ENCODE peak calls at places on chromosomes 3 and 15, in nine cellular contexts. One of them, this sample, is unnamed.

GRCh38 chr3:50212971-50213370 is 7.9 kb downstream of the SLC38A3 start:
- DNase-seq in nucleus accumbens: no peak
- DNase-seq in putamen: no peak
- DNase-seq in stimulated activated CD4-positive, alpha-beta T cell treated with anti-CD3 and anti-CD28 coated beads, Interleukin-12 subunit alpha, Interleukin-12 subunit beta, amount 100 ng/mL, for 4 hours: no peak
- DNase-seq in head of caudate nucleus: no peak
- DNase-seq in GM10248: no peak
- DNase-seq in central memory CD4-positive, alpha-beta T cell: no peak
- DNase-seq in activated CD4-positive, alpha-beta T cell treated with anti-CD3 and anti-CD28 coated beads, Interleukin-2, amount 50 U/mL, for 1 hour: no peak
- DNase-seq in HS-5: no peak
- DNase-seq in this sample: no peak

GRCh38 chr15:95558131-95558530 is 772.4 kb upstream of the NR2F2 start:
- DNase-seq in central memory CD4-positive, alpha-beta T cell: no peak
- DNase-seq in GM10248: no peak
- DNase-seq in nucleus accumbens: no peak
- DNase-seq in putamen: no peak
- DNase-seq in HS-5: no peak
- DNase-seq in stimulated activated CD4-positive, alpha-beta T cell treated with anti-CD3 and anti-CD28 coated beads, Interleukin-12 subunit alpha, Interleukin-12 subunit beta, amount 100 ng/mL, for 4 hours: no peak
- DNase-seq in activated CD4-positive, alpha-beta T cell treated with anti-CD3 and anti-CD28 coated beads, Interleukin-2, amount 50 U/mL, for 1 hour: no peak
- DNase-seq in head of caudate nucleus: no peak
- DNase-seq in this sample: no peak

GRCh38 chr15:71357357-71357756 is 242.1 kb downstream of the THSD4 start:
- DNase-seq in activated CD4-positive, alpha-beta T cell treated with anti-CD3 and anti-CD28 coated beads, Interleukin-2, amount 50 U/mL, for 1 hour: no peak
- DNase-seq in GM10248: no peak
- DNase-seq in head of caudate nucleus: no peak
- DNase-seq in stimulated activated CD4-positive, alpha-beta T cell treated with anti-CD3 and anti-CD28 coated beads, Interleukin-12 subunit alpha, Interleukin-12 subunit beta, amount 100 ng/mL, for 4 hours: no peak
- DNase-seq in HS-5: no peak
- DNase-seq in nucleus accumbens: no peak
- DNase-seq in central memory CD4-positive, alpha-beta T cell: no peak
- DNase-seq in putamen: no peak
- DNase-seq in this sample: no peak

GRCh38 chr15:69154684-69155083 is 5.8 kb upstream of the GLCE start:
- DNase-seq in nucleus accumbens: no peak
- DNase-seq in stimulated activated CD4-positive, alpha-beta T cell treated with anti-CD3 and anti-CD28 coated beads, Interleukin-12 subunit alpha, Interleukin-12 subunit beta, amount 100 ng/mL, for 4 hours: no peak
- DNase-seq in HS-5: peak
- DNase-seq in central memory CD4-positive, alpha-beta T cell: no peak
- DNase-seq in activated CD4-positive, alpha-beta T cell treated with anti-CD3 and anti-CD28 coated beads, Interleukin-2, amount 50 U/mL, for 1 hour: no peak
- DNase-seq in putamen: no peak
- DNase-seq in head of caudate nucleus: no peak
- DNase-seq in GM10248: no peak
- DNase-seq in this sample: no peak

GRCh38 chr15:101056366-101057334 is 137.5 kb downstream of the LRRK1 start:
- DNase-seq in GM10248: no peak
- DNase-seq in head of caudate nucleus: no peak
- DNase-seq in putamen: no peak
- DNase-seq in HS-5: no peak
- DNase-seq in central memory CD4-positive, alpha-beta T cell: no peak
- DNase-seq in activated CD4-positive, alpha-beta T cell treated with anti-CD3 and anti-CD28 coated beads, Interleukin-2, amount 50 U/mL, for 1 hour: no peak
- DNase-seq in stimulated activated CD4-positive, alpha-beta T cell treated with anti-CD3 and anti-CD28 coated beads, Interleukin-12 subunit alpha, Interleukin-12 subunit beta, amount 100 ng/mL, for 4 hours: no peak
- DNase-seq in nucleus accumbens: no peak
- DNase-seq in this sample: no peak

GRCh38 chr15:82158811-82159210 is 103.7 kb downstream of the EFL1 start:
- DNase-seq in nucleus accumbens: no peak
- DNase-seq in HS-5: no peak
- DNase-seq in central memory CD4-positive, alpha-beta T cell: no peak
- DNase-seq in GM10248: no peak
- DNase-seq in putamen: no peak
- DNase-seq in stimulated activated CD4-positive, alpha-beta T cell treated with anti-CD3 and anti-CD28 coated beads, Interleukin-12 subunit alpha, Interleukin-12 subunit beta, amount 100 ng/mL, for 4 hours: no peak
- DNase-seq in activated CD4-positive, alpha-beta T cell treated with anti-CD3 and anti-CD28 coated beads, Interleukin-2, amount 50 U/mL, for 1 hour: no peak
- DNase-seq in head of caudate nucleus: no peak
- DNase-seq in this sample: no peak

GRCh38 chr3:119716998-119717397 is 14.2 kb downstream of the CFAP91 start:
- DNase-seq in nucleus accumbens: no peak
- DNase-seq in head of caudate nucleus: no peak
- DNase-seq in activated CD4-positive, alpha-beta T cell treated with anti-CD3 and anti-CD28 coated beads, Interleukin-2, amount 50 U/mL, for 1 hour: no peak
- DNase-seq in stimulated activated CD4-positive, alpha-beta T cell treated with anti-CD3 and anti-CD28 coated beads, Interleukin-12 subunit alpha, Interleukin-12 subunit beta, amount 100 ng/mL, for 4 hours: no peak
- DNase-seq in HS-5: no peak
- DNase-seq in central memory CD4-positive, alpha-beta T cell: no peak
- DNase-seq in GM10248: no peak
- DNase-seq in putamen: no peak
- DNase-seq in this sample: no peak

GRCh38 chr3:188900421-188900941 is 271.3 kb upstream of the TPRG1 start:
- DNase-seq in central memory CD4-positive, alpha-beta T cell: no peak
- DNase-seq in stimulated activated CD4-positive, alpha-beta T cell treated with anti-CD3 and anti-CD28 coated beads, Interleukin-12 subunit alpha, Interleukin-12 subunit beta, amount 100 ng/mL, for 4 hours: no peak
- DNase-seq in GM10248: no peak
- DNase-seq in putamen: no peak
- DNase-seq in head of caudate nucleus: no peak
- DNase-seq in activated CD4-positive, alpha-beta T cell treated with anti-CD3 and anti-CD28 coated beads, Interleukin-2, amount 50 U/mL, for 1 hour: no peak
- DNase-seq in HS-5: peak
- DNase-seq in nucleus accumbens: no peak
- DNase-seq in this sample: no peak

GRCh38 chr3:124504332-124505059 is 225.8 kb upstream of the UMPS start:
- DNase-seq in head of caudate nucleus: peak
- DNase-seq in HS-5: no peak
- DNase-seq in putamen: no peak
- DNase-seq in stimulated activated CD4-positive, alpha-beta T cell treated with anti-CD3 and anti-CD28 coated beads, Interleukin-12 subunit alpha, Interleukin-12 subunit beta, amount 100 ng/mL, for 4 hours: no peak
- DNase-seq in central memory CD4-positive, alpha-beta T cell: no peak
- DNase-seq in nucleus accumbens: no peak
- DNase-seq in activated CD4-positive, alpha-beta T cell treated with anti-CD3 and anti-CD28 coated beads, Interleukin-2, amount 50 U/mL, for 1 hour: no peak
- DNase-seq in GM10248: no peak
- DNase-seq in this sample: peak

GRCh38 chr3:130894130-130894872 is 417 bp downstream of the ATP2C1 start:
- DNase-seq in HS-5: no peak
- DNase-seq in head of caudate nucleus: peak
- DNase-seq in central memory CD4-positive, alpha-beta T cell: peak
- DNase-seq in nucleus accumbens: peak
- DNase-seq in stimulated activated CD4-positive, alpha-beta T cell treated with anti-CD3 and anti-CD28 coated beads, Interleukin-12 subunit alpha, Interleukin-12 subunit beta, amount 100 ng/mL, for 4 hours: peak
- DNase-seq in GM10248: peak
- DNase-seq in activated CD4-positive, alpha-beta T cell treated with anti-CD3 and anti-CD28 coated beads, Interleukin-2, amount 50 U/mL, for 1 hour: peak
- DNase-seq in putamen: peak
- DNase-seq in this sample: peak

GRCh38 chr3:178417736-178418135 is 118.5 kb upstream of the KCNMB2 start:
- DNase-seq in putamen: no peak
- DNase-seq in stimulated activated CD4-positive, alpha-beta T cell treated with anti-CD3 and anti-CD28 coated beads, Interleukin-12 subunit alpha, Interleukin-12 subunit beta, amount 100 ng/mL, for 4 hours: no peak
- DNase-seq in HS-5: no peak
- DNase-seq in activated CD4-positive, alpha-beta T cell treated with anti-CD3 and anti-CD28 coated beads, Interleukin-2, amount 50 U/mL, for 1 hour: no peak
- DNase-seq in central memory CD4-positive, alpha-beta T cell: no peak
- DNase-seq in GM10248: no peak
- DNase-seq in head of caudate nucleus: no peak
- DNase-seq in nucleus accumbens: no peak
- DNase-seq in this sample: no peak

GRCh38 chr15:90599639-90600038 is 69.9 kb downstream of the CRTC3 start:
- DNase-seq in head of caudate nucleus: no peak
- DNase-seq in nucleus accumbens: no peak
- DNase-seq in activated CD4-positive, alpha-beta T cell treated with anti-CD3 and anti-CD28 coated beads, Interleukin-2, amount 50 U/mL, for 1 hour: no peak
- DNase-seq in HS-5: no peak
- DNase-seq in putamen: no peak
- DNase-seq in central memory CD4-positive, alpha-beta T cell: no peak
- DNase-seq in stimulated activated CD4-positive, alpha-beta T cell treated with anti-CD3 and anti-CD28 coated beads, Interleukin-12 subunit alpha, Interleukin-12 subunit beta, amount 100 ng/mL, for 4 hours: no peak
- DNase-seq in GM10248: no peak
- DNase-seq in this sample: no peak

GRCh38 chr3:69032137-69032536 is 18.7 kb upstream of the EOGT start:
- DNase-seq in stimulated activated CD4-positive, alpha-beta T cell treated with anti-CD3 and anti-CD28 coated beads, Interleukin-12 subunit alpha, Interleukin-12 subunit beta, amount 100 ng/mL, for 4 hours: no peak
- DNase-seq in central memory CD4-positive, alpha-beta T cell: no peak
- DNase-seq in putamen: no peak
- DNase-seq in nucleus accumbens: no peak
- DNase-seq in HS-5: peak
- DNase-seq in GM10248: no peak
- DNase-seq in head of caudate nucleus: no peak
- DNase-seq in activated CD4-positive, alpha-beta T cell treated with anti-CD3 and anti-CD28 coated beads, Interleukin-2, amount 50 U/mL, for 1 hour: no peak
- DNase-seq in this sample: no peak

GRCh38 chr3:183896610-183897009 is 11.9 kb upstream of the PARL start:
- DNase-seq in stimulated activated CD4-positive, alpha-beta T cell treated with anti-CD3 and anti-CD28 coated beads, Interleukin-12 subunit alpha, Interleukin-12 subunit beta, amount 100 ng/mL, for 4 hours: no peak
- DNase-seq in head of caudate nucleus: no peak
- DNase-seq in HS-5: no peak
- DNase-seq in central memory CD4-positive, alpha-beta T cell: no peak
- DNase-seq in GM10248: no peak
- DNase-seq in putamen: no peak
- DNase-seq in activated CD4-positive, alpha-beta T cell treated with anti-CD3 and anti-CD28 coated beads, Interleukin-2, amount 50 U/mL, for 1 hour: no peak
- DNase-seq in nucleus accumbens: no peak
- DNase-seq in this sample: no peak

GRCh38 chr3:45479627-45480026 is 91.3 kb downstream of the LARS2 start:
- DNase-seq in HS-5: peak
- DNase-seq in stimulated activated CD4-positive, alpha-beta T cell treated with anti-CD3 and anti-CD28 coated beads, Interleukin-12 subunit alpha, Interleukin-12 subunit beta, amount 100 ng/mL, for 4 hours: no peak
- DNase-seq in head of caudate nucleus: peak
- DNase-seq in putamen: peak
- DNase-seq in nucleus accumbens: no peak
- DNase-seq in central memory CD4-positive, alpha-beta T cell: no peak
- DNase-seq in GM10248: no peak
- DNase-seq in activated CD4-positive, alpha-beta T cell treated with anti-CD3 and anti-CD28 coated beads, Interleukin-2, amount 50 U/mL, for 1 hour: no peak
- DNase-seq in this sample: no peak

GRCh38 chr15:34582461-34583357 is 742 bp downstream of the GOLGA8B start:
- DNase-seq in nucleus accumbens: no peak
- DNase-seq in HS-5: no peak
- DNase-seq in activated CD4-positive, alpha-beta T cell treated with anti-CD3 and anti-CD28 coated beads, Interleukin-2, amount 50 U/mL, for 1 hour: peak
- DNase-seq in stimulated activated CD4-positive, alpha-beta T cell treated with anti-CD3 and anti-CD28 coated beads, Interleukin-12 subunit alpha, Interleukin-12 subunit beta, amount 100 ng/mL, for 4 hours: peak
- DNase-seq in GM10248: peak
- DNase-seq in putamen: no peak
- DNase-seq in head of caudate nucleus: peak
- DNase-seq in central memory CD4-positive, alpha-beta T cell: peak
- DNase-seq in this sample: no peak

GRCh38 chr3:112888388-112889085 is 41.9 kb upstream of the CD200R1L start:
- DNase-seq in putamen: no peak
- DNase-seq in stimulated activated CD4-positive, alpha-beta T cell treated with anti-CD3 and anti-CD28 coated beads, Interleukin-12 subunit alpha, Interleukin-12 subunit beta, amount 100 ng/mL, for 4 hours: no peak
- DNase-seq in nucleus accumbens: no peak
- DNase-seq in central memory CD4-positive, alpha-beta T cell: no peak
- DNase-seq in HS-5: peak
- DNase-seq in activated CD4-positive, alpha-beta T cell treated with anti-CD3 and anti-CD28 coated beads, Interleukin-2, amount 50 U/mL, for 1 hour: no peak
- DNase-seq in head of caudate nucleus: no peak
- DNase-seq in GM10248: no peak
- DNase-seq in this sample: no peak

GRCh38 chr3:155664922-155665695 is 79.8 kb downstream of the PLCH1 start:
- DNase-seq in GM10248: no peak
- DNase-seq in putamen: no peak
- DNase-seq in HS-5: peak
- DNase-seq in head of caudate nucleus: no peak
- DNase-seq in nucleus accumbens: no peak
- DNase-seq in stimulated activated CD4-positive, alpha-beta T cell treated with anti-CD3 and anti-CD28 coated beads, Interleukin-12 subunit alpha, Interleukin-12 subunit beta, amount 100 ng/mL, for 4 hours: no peak
- DNase-seq in activated CD4-positive, alpha-beta T cell treated with anti-CD3 and anti-CD28 coated beads, Interleukin-2, amount 50 U/mL, for 1 hour: no peak
- DNase-seq in central memory CD4-positive, alpha-beta T cell: no peak
- DNase-seq in this sample: peak

GRCh38 chr3:193978446-193978845 is 157.5 kb upstream of the HES1 start:
- DNase-seq in stimulated activated CD4-positive, alpha-beta T cell treated with anti-CD3 and anti-CD28 coated beads, Interleukin-12 subunit alpha, Interleukin-12 subunit beta, amount 100 ng/mL, for 4 hours: no peak
- DNase-seq in nucleus accumbens: no peak
- DNase-seq in putamen: no peak
- DNase-seq in central memory CD4-positive, alpha-beta T cell: no peak
- DNase-seq in HS-5: no peak
- DNase-seq in activated CD4-positive, alpha-beta T cell treated with anti-CD3 and anti-CD28 coated beads, Interleukin-2, amount 50 U/mL, for 1 hour: no peak
- DNase-seq in GM10248: no peak
- DNase-seq in head of caudate nucleus: no peak
- DNase-seq in this sample: no peak

GRCh38 chr3:152328841-152329240 is 60.1 kb downstream of the MBNL1 start:
- DNase-seq in activated CD4-positive, alpha-beta T cell treated with anti-CD3 and anti-CD28 coated beads, Interleukin-2, amount 50 U/mL, for 1 hour: no peak
- DNase-seq in head of caudate nucleus: no peak
- DNase-seq in putamen: no peak
- DNase-seq in stimulated activated CD4-positive, alpha-beta T cell treated with anti-CD3 and anti-CD28 coated beads, Interleukin-12 subunit alpha, Interleukin-12 subunit beta, amount 100 ng/mL, for 4 hours: no peak
- DNase-seq in GM10248: no peak
- DNase-seq in nucleus accumbens: no peak
- DNase-seq in HS-5: peak
- DNase-seq in central memory CD4-positive, alpha-beta T cell: no peak
- DNase-seq in this sample: no peak

GRCh38 chr15:62053439-62054085 is 6.7 kb downstream of the VPS13C start:
- DNase-seq in stimulated activated CD4-positive, alpha-beta T cell treated with anti-CD3 and anti-CD28 coated beads, Interleukin-12 subunit alpha, Interleukin-12 subunit beta, amount 100 ng/mL, for 4 hours: no peak
- DNase-seq in HS-5: no peak
- DNase-seq in head of caudate nucleus: no peak
- DNase-seq in central memory CD4-positive, alpha-beta T cell: no peak
- DNase-seq in nucleus accumbens: no peak
- DNase-seq in GM10248: no peak
- DNase-seq in putamen: no peak
- DNase-seq in activated CD4-positive, alpha-beta T cell treated with anti-CD3 and anti-CD28 coated beads, Interleukin-2, amount 50 U/mL, for 1 hour: no peak
- DNase-seq in this sample: no peak

GRCh38 chr15:76588811-76589747 is 252.5 kb downstream of the ISL2 start:
- DNase-seq in head of caudate nucleus: no peak
- DNase-seq in putamen: no peak
- DNase-seq in activated CD4-positive, alpha-beta T cell treated with anti-CD3 and anti-CD28 coated beads, Interleukin-2, amount 50 U/mL, for 1 hour: no peak
- DNase-seq in nucleus accumbens: no peak
- DNase-seq in GM10248: no peak
- DNase-seq in stimulated activated CD4-positive, alpha-beta T cell treated with anti-CD3 and anti-CD28 coated beads, Interleukin-12 subunit alpha, Interleukin-12 subunit beta, amount 100 ng/mL, for 4 hours: no peak
- DNase-seq in HS-5: no peak
- DNase-seq in central memory CD4-positive, alpha-beta T cell: no peak
- DNase-seq in this sample: no peak

GRCh38 chr3:52280046-52280445 is 1.6 kb upstream of the WDR82 start:
- DNase-seq in head of caudate nucleus: no peak
- DNase-seq in nucleus accumbens: no peak
- DNase-seq in stimulated activated CD4-positive, alpha-beta T cell treated with anti-CD3 and anti-CD28 coated beads, Interleukin-12 subunit alpha, Interleukin-12 subunit beta, amount 100 ng/mL, for 4 hours: no peak
- DNase-seq in activated CD4-positive, alpha-beta T cell treated with anti-CD3 and anti-CD28 coated beads, Interleukin-2, amount 50 U/mL, for 1 hour: no peak
- DNase-seq in central memory CD4-positive, alpha-beta T cell: no peak
- DNase-seq in putamen: no peak
- DNase-seq in GM10248: no peak
- DNase-seq in HS-5: no peak
- DNase-seq in this sample: no peak

GRCh38 chr3:124877617-124878016 is 9.5 kb downstream of the ITGB5 start:
- DNase-seq in stimulated activated CD4-positive, alpha-beta T cell treated with anti-CD3 and anti-CD28 coated beads, Interleukin-12 subunit alpha, Interleukin-12 subunit beta, amount 100 ng/mL, for 4 hours: no peak
- DNase-seq in putamen: no peak
- DNase-seq in GM10248: no peak
- DNase-seq in head of caudate nucleus: no peak
- DNase-seq in nucleus accumbens: no peak
- DNase-seq in HS-5: no peak
- DNase-seq in activated CD4-positive, alpha-beta T cell treated with anti-CD3 and anti-CD28 coated beads, Interleukin-2, amount 50 U/mL, for 1 hour: no peak
- DNase-seq in central memory CD4-positive, alpha-beta T cell: no peak
- DNase-seq in this sample: no peak

GRCh38 chr3:11631822-11632221 is 11.9 kb downstream of the VGLL4 start:
- DNase-seq in GM10248: no peak
- DNase-seq in stimulated activated CD4-positive, alpha-beta T cell treated with anti-CD3 and anti-CD28 coated beads, Interleukin-12 subunit alpha, Interleukin-12 subunit beta, amount 100 ng/mL, for 4 hours: no peak
- DNase-seq in activated CD4-positive, alpha-beta T cell treated with anti-CD3 and anti-CD28 coated beads, Interleukin-2, amount 50 U/mL, for 1 hour: no peak
- DNase-seq in HS-5: no peak
- DNase-seq in putamen: no peak
- DNase-seq in central memory CD4-positive, alpha-beta T cell: no peak
- DNase-seq in nucleus accumbens: no peak
- DNase-seq in head of caudate nucleus: no peak
- DNase-seq in this sample: no peak

GRCh38 chr3:143036557-143036956 is 35.2 kb downstream of the U2SURP start:
- DNase-seq in head of caudate nucleus: no peak
- DNase-seq in putamen: no peak
- DNase-seq in nucleus accumbens: no peak
- DNase-seq in central memory CD4-positive, alpha-beta T cell: peak
- DNase-seq in stimulated activated CD4-positive, alpha-beta T cell treated with anti-CD3 and anti-CD28 coated beads, Interleukin-12 subunit alpha, Interleukin-12 subunit beta, amount 100 ng/mL, for 4 hours: no peak
- DNase-seq in GM10248: no peak
- DNase-seq in activated CD4-positive, alpha-beta T cell treated with anti-CD3 and anti-CD28 coated beads, Interleukin-2, amount 50 U/mL, for 1 hour: no peak
- DNase-seq in HS-5: no peak
- DNase-seq in this sample: no peak